ENCODE peak calls at places on chromosomes 2 and 18, in five cellular contexts. One of them, this sample, is unnamed.

GRCh38 chr2:217551229-217551909 is 451.4 kb downstream of the TNS1 start:
- DNase-seq in upper lobe of right lung: no peak
- DNase-seq in heart left ventricle: no peak
- DNase-seq in HL-60: no peak
- DNase-seq in osteoblast: peak
- DNase-seq in this sample: no peak

GRCh38 chr2:29606105-29606871 is 315.1 kb downstream of the ALK start:
- DNase-seq in upper lobe of right lung: no peak
- DNase-seq in heart left ventricle: no peak
- DNase-seq in HL-60: no peak
- DNase-seq in osteoblast: peak
- DNase-seq in this sample: no peak

GRCh38 chr2:219228026-219228744 is 1.3 kb downstream of the ATG9A start:
- DNase-seq in upper lobe of right lung: no peak
- DNase-seq in heart left ventricle: no peak
- DNase-seq in HL-60: peak
- DNase-seq in osteoblast: peak
- DNase-seq in this sample: peak

GRCh38 chr18:27712066-27712465 is 464.9 kb downstream of the CDH2 start:
- DNase-seq in upper lobe of right lung: no peak
- DNase-seq in heart left ventricle: no peak
- DNase-seq in HL-60: no peak
- DNase-seq in osteoblast: no peak
- DNase-seq in this sample: no peak

GRCh38 chr2:164621761-164622105 is 451 bp upstream of the GRB14 start:
- DNase-seq in upper lobe of right lung: no peak
- DNase-seq in heart left ventricle: no peak
- DNase-seq in HL-60: no peak
- DNase-seq in osteoblast: no peak
- DNase-seq in this sample: no peak

GRCh38 chr2:234368861-234369261 is 128.0 kb downstream of the ARL4C start:
- DNase-seq in upper lobe of right lung: no peak
- DNase-seq in heart left ventricle: no peak
- DNase-seq in HL-60: no peak
- DNase-seq in osteoblast: peak
- DNase-seq in this sample: no peak

GRCh38 chr18:50143295-50143694 is 51.7 kb downstream of the MYO5B start:
- DNase-seq in upper lobe of right lung: no peak
- DNase-seq in heart left ventricle: no peak
- DNase-seq in HL-60: no peak
- DNase-seq in osteoblast: no peak
- DNase-seq in this sample: no peak

GRCh38 chr2:241161646-241162281 is 11.5 kb downstream of the PPP1R7 start:
- DNase-seq in upper lobe of right lung: no peak
- DNase-seq in heart left ventricle: peak
- DNase-seq in HL-60: no peak
- DNase-seq in osteoblast: peak
- DNase-seq in this sample: peak

GRCh38 chr2:130135692-130136541 is 6.9 kb upstream of the POTEF start:
- DNase-seq in upper lobe of right lung: peak
- DNase-seq in heart left ventricle: no peak
- DNase-seq in HL-60: no peak
- DNase-seq in osteoblast: peak
- DNase-seq in this sample: no peak

GRCh38 chr2:207231106-207231860 is 65.5 kb upstream of the KLF7 start:
- DNase-seq in upper lobe of right lung: no peak
- DNase-seq in heart left ventricle: no peak
- DNase-seq in HL-60: no peak
- DNase-seq in osteoblast: peak
- DNase-seq in this sample: no peak

GRCh38 chr18:49572935-49573334 is 11.1 kb downstream of the LIPG start:
- DNase-seq in upper lobe of right lung: no peak
- DNase-seq in heart left ventricle: no peak
- DNase-seq in HL-60: no peak
- DNase-seq in osteoblast: no peak
- DNase-seq in this sample: no peak

GRCh38 chr2:98269274-98269673 is 77.0 kb upstream of the CNGA3 start:
- DNase-seq in upper lobe of right lung: no peak
- DNase-seq in heart left ventricle: no peak
- DNase-seq in HL-60: peak
- DNase-seq in osteoblast: peak
- DNase-seq in this sample: no peak

GRCh38 chr2:235314371-235314915 is 179.4 kb upstream of the AGAP1 start:
- DNase-seq in upper lobe of right lung: no peak
- DNase-seq in heart left ventricle: no peak
- DNase-seq in HL-60: no peak
- DNase-seq in osteoblast: no peak
- DNase-seq in this sample: no peak

GRCh38 chr18:59846814-59847490 is 52.8 kb upstream of the PMAIP1 start:
- DNase-seq in upper lobe of right lung: no peak
- DNase-seq in heart left ventricle: no peak
- DNase-seq in HL-60: no peak
- DNase-seq in osteoblast: peak
- DNase-seq in this sample: no peak

GRCh38 chr2:36438454-36438977 is 82.9 kb downstream of the CRIM1 start:
- DNase-seq in upper lobe of right lung: no peak
- DNase-seq in heart left ventricle: no peak
- DNase-seq in HL-60: no peak
- DNase-seq in osteoblast: peak
- DNase-seq in this sample: no peak

GRCh38 chr2:102592601-102593000 is 26.8 kb upstream of the SLC9A2 start:
- DNase-seq in upper lobe of right lung: no peak
- DNase-seq in heart left ventricle: no peak
- DNase-seq in HL-60: peak
- DNase-seq in osteoblast: no peak
- DNase-seq in this sample: no peak

GRCh38 chr18:24003903-24004640 is 10.5 kb upstream of the TTC39C start:
- DNase-seq in upper lobe of right lung: no peak
- DNase-seq in heart left ventricle: no peak
- DNase-seq in HL-60: no peak
- DNase-seq in osteoblast: no peak
- DNase-seq in this sample: no peak

GRCh38 chr2:203534486-203535077 is 519 bp downstream of the RAPH1 start:
- DNase-seq in upper lobe of right lung: no peak
- DNase-seq in heart left ventricle: peak
- DNase-seq in HL-60: no peak
- DNase-seq in osteoblast: no peak
- DNase-seq in this sample: no peak

GRCh38 chr2:95087379-95087778 is 34.2 kb downstream of the MRPS5 start:
- DNase-seq in upper lobe of right lung: no peak
- DNase-seq in heart left ventricle: no peak
- DNase-seq in HL-60: no peak
- DNase-seq in osteoblast: no peak
- DNase-seq in this sample: no peak

GRCh38 chr2:232843860-232844259 is 26.2 kb upstream of the SNORC start:
- DNase-seq in upper lobe of right lung: no peak
- DNase-seq in heart left ventricle: peak
- DNase-seq in HL-60: peak
- DNase-seq in osteoblast: no peak
- DNase-seq in this sample: peak
- TF ChIP-seq CTCF in upper lobe of right lung: no peak
- TF ChIP-seq CTCF in heart left ventricle: no peak
- TF ChIP-seq CTCF in HL-60: no peak
- TF ChIP-seq CTCF in osteoblast: peak
- TF ChIP-seq CTCF in this sample: peak

GRCh38 chr2:19358242-19359020 is at the start of gene OSR1:
- DNase-seq in upper lobe of right lung: no peak
- DNase-seq in heart left ventricle: peak
- DNase-seq in HL-60: peak
- DNase-seq in osteoblast: peak
- DNase-seq in this sample: no peak
- TF ChIP-seq CTCF in upper lobe of right lung: no peak
- TF ChIP-seq CTCF in heart left ventricle: no peak
- TF ChIP-seq CTCF in HL-60: no peak
- TF ChIP-seq CTCF in osteoblast: no peak
- TF ChIP-seq CTCF in this sample: no peak

GRCh38 chr2:1799174-1799573 is 54.9 kb upstream of the PXDN start:
- DNase-seq in upper lobe of right lung: no peak
- DNase-seq in heart left ventricle: no peak
- DNase-seq in HL-60: no peak
- DNase-seq in osteoblast: peak
- DNase-seq in this sample: no peak

GRCh38 chr2:1802046-1802445 is 57.7 kb upstream of the PXDN start:
- DNase-seq in upper lobe of right lung: peak
- DNase-seq in heart left ventricle: no peak
- DNase-seq in HL-60: no peak
- DNase-seq in osteoblast: peak
- DNase-seq in this sample: no peak

GRCh38 chr2:1802469-1803216 is 58.3 kb upstream of the PXDN start:
- DNase-seq in upper lobe of right lung: peak
- DNase-seq in heart left ventricle: no peak
- DNase-seq in HL-60: no peak
- DNase-seq in osteoblast: peak
- DNase-seq in this sample: peak

GRCh38 chr2:1800306-1800705 is 56.0 kb upstream of the PXDN start:
- DNase-seq in upper lobe of right lung: no peak
- DNase-seq in heart left ventricle: no peak
- DNase-seq in HL-60: no peak
- DNase-seq in osteoblast: peak
- DNase-seq in this sample: no peak

GRCh38 chr2:1800716-1801388 is 56.5 kb upstream of the PXDN start:
- DNase-seq in upper lobe of right lung: no peak
- DNase-seq in heart left ventricle: no peak
- DNase-seq in HL-60: no peak
- DNase-seq in osteoblast: peak
- DNase-seq in this sample: no peak
- TF ChIP-seq CTCF in upper lobe of right lung: no peak
- TF ChIP-seq CTCF in heart left ventricle: no peak
- TF ChIP-seq CTCF in HL-60: no peak
- TF ChIP-seq CTCF in osteoblast: no peak
- TF ChIP-seq CTCF in this sample: no peak

GRCh38 chr2:187174582-187174981 is 273.5 kb downstream of the CALCRL start:
- DNase-seq in upper lobe of right lung: no peak
- DNase-seq in heart left ventricle: no peak
- DNase-seq in HL-60: no peak
- DNase-seq in osteoblast: no peak
- DNase-seq in this sample: no peak
- TF ChIP-seq CTCF in upper lobe of right lung: peak
- TF ChIP-seq CTCF in heart left ventricle: no peak
- TF ChIP-seq CTCF in HL-60: peak
- TF ChIP-seq CTCF in osteoblast: peak
- TF ChIP-seq CTCF in this sample: no peak

DNA sequence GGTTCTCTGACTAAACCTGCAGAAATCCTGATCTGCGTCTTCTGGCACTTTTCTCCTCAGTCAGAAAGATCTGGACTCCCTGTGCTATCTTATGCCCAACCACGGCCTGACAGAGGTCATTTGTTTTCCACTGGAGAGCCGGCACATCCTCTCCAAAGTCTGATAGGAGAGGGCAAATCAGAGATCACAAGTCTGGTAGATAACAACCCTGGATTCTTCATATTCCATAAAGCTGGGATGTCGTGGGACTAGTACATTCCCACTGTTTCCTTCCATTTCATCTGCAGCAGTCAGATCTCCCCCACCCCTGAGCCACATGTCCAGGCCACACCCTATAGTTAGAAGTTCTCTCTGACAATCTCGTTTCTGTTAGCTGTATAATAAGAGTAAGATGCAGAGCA is 157.0 kb downstream of the MGAT5 start:
- DNase-seq in upper lobe of right lung: no peak
- DNase-seq in heart left ventricle: no peak
- DNase-seq in HL-60: no peak
- DNase-seq in osteoblast: no peak
- DNase-seq in this sample: no peak
- TF ChIP-seq CTCF in upper lobe of right lung: no peak
- TF ChIP-seq CTCF in heart left ventricle: no peak
- TF ChIP-seq CTCF in HL-60: no peak
- TF ChIP-seq CTCF in osteoblast: no peak
- TF ChIP-seq CTCF in this sample: no peak

DNA sequence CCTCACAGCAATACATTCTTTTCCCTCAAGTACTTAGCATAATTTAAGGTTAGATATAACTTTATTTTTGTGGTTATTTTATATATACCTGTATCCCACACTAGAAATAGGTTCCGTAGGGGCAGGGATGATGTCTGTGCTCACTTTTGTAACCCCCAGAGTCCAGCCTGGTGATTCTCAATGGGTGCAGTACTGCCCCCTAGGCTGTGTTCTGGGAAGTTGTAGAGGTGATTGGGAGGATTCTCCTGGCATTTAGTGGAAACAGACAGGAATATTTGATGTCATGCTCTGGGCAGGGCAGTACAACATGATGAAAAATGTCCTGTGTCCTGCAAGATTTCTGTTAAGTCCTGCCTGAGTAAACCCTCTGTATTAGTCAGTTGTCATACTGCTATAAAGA is 333.3 kb downstream of the PLCL1 start:
- DNase-seq in upper lobe of right lung: no peak
- DNase-seq in heart left ventricle: no peak
- DNase-seq in HL-60: no peak
- DNase-seq in osteoblast: no peak
- DNase-seq in this sample: no peak
- TF ChIP-seq CTCF in upper lobe of right lung: no peak
- TF ChIP-seq CTCF in heart left ventricle: no peak
- TF ChIP-seq CTCF in HL-60: no peak
- TF ChIP-seq CTCF in osteoblast: peak
- TF ChIP-seq CTCF in this sample: no peak

GRCh38 chr2:204871246-204871953 is 326.1 kb downstream of the PARD3B start:
- DNase-seq in upper lobe of right lung: no peak
- DNase-seq in heart left ventricle: no peak
- DNase-seq in HL-60: no peak
- DNase-seq in osteoblast: no peak
- DNase-seq in this sample: no peak
- TF ChIP-seq CTCF in upper lobe of right lung: peak
- TF ChIP-seq CTCF in heart left ventricle: peak
- TF ChIP-seq CTCF in HL-60: no peak
- TF ChIP-seq CTCF in osteoblast: peak
- TF ChIP-seq CTCF in this sample: peak